ENCODE peak calls at places on chromosomes 6 and 20, in six cellular contexts. X is Peyer's patch; Y is right cardiac atrium; F is CD8-positive, alpha-beta T cell; W is mesenchymal stem cell; T is left ventricle myocardium inferior. B is an unnamed sample.

GRCh38 chr20:59618131-59618530 is 13.8 kb downstream of the PHACTR3 start:
- DNase-seq in Y (no peak), F (no peak), T (no peak), W (no peak), X (no peak), B (no peak)

GRCh38 chr6:157272866-157273755 is 50.2 kb downstream of the TMEM242 start:
- DNase-seq in T (no peak), X (peak; percentile 43), F (no peak), Y (no peak), W (peak; percentile 19), B (peak; percentile 48)

GRCh38 chr6:77180367-77180766 is 282.9 kb downstream of the HTR1B start:
- DNase-seq in F (no peak), W (no peak), Y (no peak), X (no peak), T (no peak), B (no peak)

GRCh38 chr6:144283781-144284473 is 1.2 kb upstream of the UTRN start:
- DNase-seq in W (peak; percentile 60), X (no peak), F (no peak), T (no peak), Y (no peak), B (peak; percentile 46)

GRCh38 chr6:19303381-19303780 is 533.8 kb upstream of the ID4 start:
- DNase-seq in X (no peak), W (no peak), T (no peak), Y (peak; percentile 46), F (no peak), B (no peak)

GRCh38 chr6:131532476-131533108 is 40.4 kb upstream of the ARG1 start:
- DNase-seq in W (no peak), F (no peak), X (no peak), T (no peak), Y (no peak), B (peak; percentile 12)

GRCh38 chr20:38109025-38109541 is 56.0 kb downstream of the TGM2 start:
- DNase-seq in X (no peak), F (no peak), T (peak; percentile 84), W (peak; percentile 93), Y (peak; percentile 92), B (no peak)

GRCh38 chr20:47703748-47704147 is 81.5 kb downstream of the SULF2 start:
- DNase-seq in T (no peak), Y (no peak), W (peak; percentile 41), X (no peak), F (no peak), B (no peak)

GRCh38 chr6:42088101-42088591 is 37.8 kb downstream of the TAF8 start:
- DNase-seq in T (peak; percentile 55), X (no peak), F (no peak), W (peak; percentile 50), Y (peak; percentile 70), B (no peak)

GRCh38 chr6:124066995-124067552 is 263.4 kb downstream of the NKAIN2 start:
- DNase-seq in T (no peak), F (no peak), Y (no peak), W (no peak), X (no peak), B (no peak)

GRCh38 chr20:32509639-32510066 is 75.5 kb downstream of the NOL4L start:
- DNase-seq in W (no peak), X (no peak), T (no peak), Y (no peak), F (peak; percentile 67), B (no peak)

GRCh38 chr6:161233986-161234620 is 39.8 kb downstream of the AGPAT4 start:
- DNase-seq in W (peak; percentile 98), F (no peak), X (no peak), T (peak; percentile 53), Y (peak; percentile 72), B (peak; percentile 82)

GRCh38 chr6:127902933-127903332 is 2.1 kb upstream of the THEMIS start:
- DNase-seq in F (no peak), X (no peak), Y (no peak), W (no peak), T (no peak), B (no peak)

GRCh38 chr20:15905661-15906060 is 667.6 kb downstream of the KIF16B start:
- DNase-seq in F (no peak), X (no peak), T (no peak), Y (no peak), W (no peak), B (no peak)
- H3K27ac ChIP-seq in F (no peak overlapping the region), X (no peak overlapping the region), T (no peak overlapping the region), Y (no peak overlapping the region), W (no peak overlapping the region), B (no peak overlapping the region)

GRCh38 chr6:149410557-149410956 is 10.5 kb downstream of the SUMO4 start:
- DNase-seq in T (no peak), Y (no peak), F (no peak), W (peak; percentile 9), X (no peak), B (no peak)

GRCh38 chr6:149405823-149406765 is 6.0 kb downstream of the SUMO4 start:
- DNase-seq in F (no peak), T (no peak), X (no peak), Y (no peak), W (peak; percentile 54), B (peak; percentile 26)

GRCh38 chr6:149414822-149415221 is 14.8 kb downstream of the SUMO4 start:
- DNase-seq in T (no peak), F (no peak), Y (no peak), X (no peak), W (no peak), B (no peak)

GRCh38 chr6:149414009-149414408 is 13.9 kb downstream of the SUMO4 start:
- DNase-seq in F (no peak), X (no peak), Y (no peak), W (no peak), T (no peak), B (no peak)

GRCh38 chr6:149409617-149410016 is 9.6 kb downstream of the SUMO4 start:
- DNase-seq in W (no peak), F (no peak), T (no peak), X (no peak), Y (no peak), B (no peak)
- H3K27ac ChIP-seq in W (no peak overlapping the region), F (no peak overlapping the region), T (peak overlapping the region; percentile 56), X (no peak overlapping the region), Y (peak overlapping the region; percentile 45), B (no peak overlapping the region)

DNA sequence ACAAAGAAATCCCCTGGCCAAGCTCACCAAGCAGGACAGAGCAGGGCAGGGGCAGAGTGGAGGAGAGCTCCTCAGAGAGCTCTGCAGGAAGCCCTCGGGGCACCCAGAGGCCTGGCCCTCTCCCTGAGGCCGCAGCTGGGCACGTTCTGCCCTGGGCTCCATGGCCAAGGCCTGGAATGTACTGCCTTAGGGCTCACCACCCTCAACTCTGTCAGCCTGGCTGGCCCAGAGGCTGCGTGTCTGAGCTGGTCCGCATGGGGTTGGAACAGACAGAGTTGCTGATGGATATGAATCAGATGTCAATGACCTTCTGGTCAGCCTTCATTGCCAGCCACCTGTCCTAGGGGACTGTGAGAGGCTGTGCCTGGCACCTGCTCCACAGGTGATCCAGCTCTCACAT is 33.3 kb upstream of the PCMTD2 start:
- DNase-seq in F (no peak), Y (peak; percentile 37), X (no peak), W (peak; percentile 13), T (no peak), B (no peak)
- H3K27ac ChIP-seq in F (no peak overlapping the region), Y (no peak overlapping the region), X (no peak overlapping the region), W (no peak overlapping the region), T (peak overlapping the region; percentile 39), B (no peak overlapping the region)

GRCh38 chr6:170289108-170289931 is 1.6 kb downstream of the DLL1 start:
- DNase-seq in W (no peak), X (no peak), F (no peak), Y (peak; percentile 73), T (no peak), B (no peak)

GRCh38 chr6:170288091-170288631 is 2.7 kb downstream of the DLL1 start:
- DNase-seq in W (no peak), X (no peak), F (no peak), T (no peak), Y (peak; percentile 52), B (no peak)

GRCh38 chr6:170290306-170291128 is at the start of gene DLL1:
- DNase-seq in W (peak; percentile 68), T (peak; percentile 60), X (peak; percentile 76), F (no peak), Y (peak; percentile 87), B (peak; percentile 68)

GRCh38 chr6:170291271-170292110 is 613 bp upstream of the DLL1 start:
- DNase-seq in W (no peak), X (peak; percentile 78), T (peak; percentile 78), F (peak; percentile 46), Y (peak; percentile 93), B (peak; percentile 62)

GRCh38 chr6:170289971-170290305 is 940 bp downstream of the DLL1 start:
- DNase-seq in X (no peak), Y (peak; percentile 68), W (no peak), T (no peak), F (no peak), B (no peak)
- H3K27ac ChIP-seq in X (peak overlapping the region; percentile 90), Y (peak overlapping the region; percentile 81), W (no peak overlapping the region), T (peak overlapping the region; percentile 84), F (peak overlapping the region; percentile 44), B (no peak overlapping the region)

GRCh38 chr6:108799791-108800190 is 48.4 kb upstream of the ARMC2 start:
- DNase-seq in W (no peak), Y (no peak), T (no peak), X (no peak), F (no peak), B (no peak)
- H3K27ac ChIP-seq in W (no peak overlapping the region), Y (no peak overlapping the region), T (no peak overlapping the region), X (no peak overlapping the region), F (no peak overlapping the region), B (no peak overlapping the region)

DNA sequence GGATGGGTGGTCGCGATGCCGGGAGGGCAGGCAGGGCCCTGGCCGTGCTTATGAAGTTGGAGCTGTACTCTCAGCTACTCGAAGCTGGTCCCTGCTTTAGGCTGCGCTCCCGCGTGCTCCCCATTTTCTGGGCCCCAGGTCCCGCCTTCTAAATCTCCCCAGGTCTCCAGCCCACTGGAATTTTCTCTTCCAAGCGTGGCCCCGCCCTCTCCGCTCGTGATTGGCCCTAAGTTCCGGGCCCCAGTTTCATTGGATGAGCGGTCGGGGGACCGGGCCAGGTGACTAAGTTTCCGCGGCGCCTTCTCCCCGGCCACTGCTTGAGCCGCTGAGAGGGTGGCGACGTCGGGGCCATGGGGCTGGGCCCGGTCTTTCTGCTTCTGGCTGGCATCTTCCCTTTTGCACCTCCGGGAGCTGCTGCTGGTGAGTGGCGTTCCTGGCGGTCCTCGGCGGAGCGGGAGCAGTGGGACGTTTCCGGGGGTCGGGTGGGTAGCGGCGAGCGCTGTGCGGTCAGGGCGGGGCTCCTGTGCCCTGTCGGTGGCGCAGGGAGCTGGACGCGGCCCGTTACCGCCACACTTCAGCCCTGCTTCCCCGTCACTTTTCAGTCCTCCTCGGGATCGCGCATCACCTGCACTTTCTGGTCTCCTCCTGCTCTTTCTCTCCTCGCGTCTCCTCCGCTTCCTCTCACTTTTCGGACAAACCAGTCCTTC is at the start of gene MICA:
- DNase-seq in T (peak; percentile 89), W (peak; percentile 93), X (peak; percentile 94), Y (peak; percentile 96), F (peak; percentile 58), B (peak; percentile 94)
- H3K27ac ChIP-seq in T (peak within 1 kb of the TSS; percentile 100), W (peak within 1 kb of the TSS; percentile 81), X (peak within 1 kb of the TSS; percentile 81), Y (peak within 1 kb of the TSS; percentile 79), F (peak within 1 kb of the TSS; percentile 18), B (peak within 1 kb of the TSS; percentile 76)

GRCh38 chr6:138596591-138596990 is 97.3 kb upstream of the NHSL1 start:
- DNase-seq in X (no peak), Y (no peak), F (no peak), W (no peak), T (no peak), B (peak; percentile 52)
- H3K27ac ChIP-seq in X (no peak overlapping the region), Y (no peak overlapping the region), F (no peak overlapping the region), W (no peak overlapping the region), T (no peak overlapping the region), B (no peak overlapping the region)